ENCODE peak calls at places on chromosomes 12 and 14, in four cellular contexts. Y, P, C and X are unnamed samples. For H3K36me3 and H3K4me1, the result is how much of the 10 kb centered on the place peaks cover.

GRCh38 chr12:19239616-19240234 is 110.2 kb downstream of the PLEKHA5 start:
- DNase-seq in Y (no peak), P (no peak), C (no peak), X (no peak)

GRCh38 chr12:91931110-91931509 is 214.5 kb downstream of the BTG1 start:
- DNase-seq in Y (no peak), P (peak), C (no peak), X (no peak)

GRCh38 chr14:68669101-68669500 is 123.8 kb downstream of the ZFP36L1 start:
- DNase-seq in Y (no peak), P (no peak), C (no peak), X (peak)

GRCh38 chr14:91113829-91114078 is at the start of gene DGLUCY:
- DNase-seq in Y (no peak), P (peak), C (peak), X (no peak)

GRCh38 chr14:24074625-24075484 is 3.5 kb downstream of the CPNE6 start:
- DNase-seq in Y (no peak), P (no peak), C (no peak), X (no peak)

GRCh38 chr12:78096909-78097597 is 266.4 kb downstream of the NAV3 start:
- DNase-seq in Y (no peak), P (no peak), C (no peak), X (no peak)

GRCh38 chr14:68856572-68856971 is 63.7 kb upstream of the ZFP36L1 start:
- DNase-seq in Y (no peak), P (no peak), C (no peak), X (no peak)

GRCh38 chr14:44812672-44813071 is 149.1 kb downstream of the KLHL28 start:
- DNase-seq in Y (no peak), P (no peak), C (no peak), X (no peak)

GRCh38 chr12:107277850-107278249 is 184.5 kb upstream of the CRY1 start:
- DNase-seq in Y (no peak), P (no peak), C (no peak), X (no peak)

GRCh38 chr14:99186956-99187690 is 84.9 kb downstream of the BCL11B start:
- DNase-seq in Y (no peak), P (no peak), C (no peak), X (no peak)

GRCh38 chr14:93946104-93946503 is 19.0 kb downstream of the FAM181A start:
- DNase-seq in Y (no peak), P (no peak), C (no peak), X (no peak)

GRCh38 chr14:80958258-80958657 is 2.8 kb downstream of the TSHR start:
- DNase-seq in Y (no peak), P (no peak), C (no peak), X (no peak)

GRCh38 chr14:32370720-32371119 is 41.6 kb downstream of the AKAP6 start:
- DNase-seq in Y (no peak), P (no peak), C (no peak), X (no peak)

GRCh38 chr12:58811346-58811745 is 109.0 kb downstream of the LRIG3 start:
- DNase-seq in Y (no peak), P (no peak), C (no peak), X (no peak)

GRCh38 chr14:97318380-97318779 is 521.2 kb downstream of the VRK1 start:
- DNase-seq in Y (no peak), P (no peak), C (no peak), X (no peak)

GRCh38 chr14:59346796-59347510 is 118.2 kb downstream of the GPR135 start:
- DNase-seq in Y (no peak), P (no peak), C (no peak), X (no peak)

GRCh38 chr12:12423367-12423766 is 66.5 kb downstream of the BORCS5 start:
- DNase-seq in Y (no peak), P (no peak), C (no peak), X (no peak)

GRCh38 chr14:64510127-64510808 is 5.7 kb downstream of the ZBTB1 start:
- DNase-seq in Y (no peak), P (no peak), C (no peak), X (no peak)

GRCh38 chr14:103712633-103713247 is 2.5 kb downstream of the XRCC3 start:
- DNase-seq in Y (no peak), P (no peak), C (no peak), X (no peak)

GRCh38 chr14:106670006-106670405 is 1143.6 kb downstream of the TMEM121 start:
- DNase-seq in Y (no peak), P (no peak), C (no peak), X (no peak)

DNA sequence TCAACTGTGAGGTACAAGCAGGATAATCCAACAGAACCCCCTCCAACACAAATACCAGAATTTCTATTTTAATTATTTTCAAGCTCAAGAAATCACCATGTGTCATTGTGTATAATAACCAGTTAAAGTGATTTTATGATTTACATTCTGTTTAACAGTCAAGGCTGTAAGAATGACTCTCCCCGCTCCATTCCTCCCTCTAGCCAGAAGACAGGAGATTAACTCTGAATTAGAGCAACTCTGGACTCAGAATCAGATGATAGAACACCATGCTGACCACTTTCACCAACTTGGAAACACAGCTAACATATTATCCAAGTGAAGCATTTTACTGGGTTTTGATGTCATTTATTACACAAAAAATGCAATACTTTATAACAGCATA is 71.9 kb downstream of the ATP2B1 start:
- DNase-seq in Y (no peak), P (no peak), C (no peak), X (no peak)
- H3K36me3 ChIP-seq in Y (under half), P (under half), C (half or more), X (under half)

GRCh38 chr12:123231931-123232330 is 1.0 kb downstream of the MPHOSPH9 start:
- DNase-seq in Y (no peak), P (no peak), C (no peak), X (no peak)
- H3K4me1 ChIP-seq in Y (half or more), P (under half), C (under half), X (under half)

GRCh38 chr12:124217508-124217981 is 77.3 kb upstream of the RFLNA start:
- DNase-seq in Y (no peak), P (no peak), C (no peak), X (no peak)

GRCh38 chr12:124213606-124214347 is 81.1 kb upstream of the RFLNA start:
- DNase-seq in Y (no peak), P (no peak), C (no peak), X (no peak)

GRCh38 chr12:124210991-124211577 is 83.8 kb upstream of the RFLNA start:
- DNase-seq in Y (no peak), P (no peak), C (no peak), X (no peak)

GRCh38 chr12:124211753-124212152 is 83.1 kb upstream of the RFLNA start:
- DNase-seq in Y (no peak), P (no peak), C (no peak), X (no peak)

GRCh38 chr12:124214574-124214973 is 80.3 kb upstream of the RFLNA start:
- DNase-seq in Y (no peak), P (no peak), C (no peak), X (no peak)
- H3K4me3 ChIP-seq in Y (no peak), P (no peak), C (no peak), X (no peak)

DNA sequence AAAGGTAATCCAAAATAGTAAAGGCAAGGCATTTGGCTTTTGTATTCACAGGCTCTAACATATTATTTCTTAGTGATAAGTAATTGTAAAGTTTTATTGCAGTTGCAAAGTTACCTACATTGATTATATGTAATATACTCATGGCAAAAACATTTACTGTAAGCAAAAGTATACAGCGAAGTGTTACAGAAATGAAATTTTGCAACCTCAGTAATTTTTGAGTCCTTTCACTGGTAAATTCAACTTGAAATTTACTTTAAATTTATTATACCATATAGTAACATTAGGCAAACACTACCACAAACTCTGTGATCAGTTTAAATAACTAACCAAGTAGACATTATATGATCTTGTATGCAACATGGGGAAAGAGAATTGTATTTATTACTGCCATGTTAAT is 89.0 kb downstream of the CDK17 start:
- DNase-seq in Y (no peak), P (no peak), C (no peak), X (no peak)
- H3K36me3 ChIP-seq in Y (under half), P (under half), C (under half), X (under half)

GRCh38 chr14:22047105-22047504 is 373.5 kb upstream of the OR4E1 start:
- DNase-seq in Y (peak), P (no peak), C (no peak), X (peak)
- H3K4me1 ChIP-seq in Y (under half), P (under half), C (under half), X (under half)

GRCh38 chr14:95941897-95942296 is 65.3 kb downstream of the TUNAR start:
- DNase-seq in Y (no peak), P (no peak), C (no peak), X (no peak)
- H3K4me3 ChIP-seq in Y (no peak), P (no peak), C (no peak), X (no peak)

DNA sequence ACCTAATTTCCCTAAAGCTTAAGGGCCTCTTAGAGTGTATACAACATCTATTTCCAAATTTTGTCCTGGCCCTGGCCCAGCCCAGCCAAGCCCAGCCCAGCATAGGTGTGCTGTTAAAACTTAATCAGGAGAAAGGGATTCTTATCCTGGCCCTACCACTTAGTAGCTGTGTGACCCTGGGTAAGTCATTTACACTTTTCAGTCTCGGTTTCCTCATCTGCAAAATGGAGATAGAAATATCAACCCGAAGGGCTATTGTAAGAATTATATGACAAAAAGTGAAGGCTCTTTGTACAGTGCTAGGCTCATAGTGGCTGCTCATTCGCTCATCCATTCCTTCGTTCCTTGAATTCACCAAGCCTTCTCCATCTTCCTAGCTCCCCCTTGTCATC is 442 bp downstream of the ERG28 start:
- DNase-seq in Y (peak), P (peak), C (no peak), X (no peak)
- H3K36me3 ChIP-seq in Y (under half), P (under half), C (under half), X (under half)

GRCh38 chr12:62761658-62762057 is 173.3 kb downstream of the PPM1H start:
- DNase-seq in Y (no peak), P (no peak), C (peak), X (no peak)

GRCh38 chr12:62757048-62757447 is 177.9 kb downstream of the PPM1H start:
- DNase-seq in Y (no peak), P (no peak), C (no peak), X (no peak)

GRCh38 chr12:62754706-62755105 is 180.2 kb downstream of the PPM1H start:
- DNase-seq in Y (no peak), P (no peak), C (no peak), X (no peak)

GRCh38 chr12:62760779-62761178 is 174.2 kb downstream of the PPM1H start:
- DNase-seq in Y (no peak), P (no peak), C (no peak), X (peak)

GRCh38 chr12:62758216-62758615 is 176.7 kb downstream of the PPM1H start:
- DNase-seq in Y (no peak), P (no peak), C (no peak), X (no peak)
- H3K4me1 ChIP-seq in Y (under half), P (under half), C (under half), X (under half)

GRCh38 chr12:110301065-110301806 is 20.2 kb downstream of the ATP2A2 start:
- DNase-seq in Y (no peak), P (no peak), C (no peak), X (no peak)

GRCh38 chr12:110307372-110307771 is 26.3 kb downstream of the ATP2A2 start:
- DNase-seq in Y (no peak), P (no peak), C (no peak), X (no peak)

GRCh38 chr12:110304061-110304551 is 23.1 kb downstream of the ATP2A2 start:
- DNase-seq in Y (no peak), P (no peak), C (no peak), X (no peak)
- H3K4me3 ChIP-seq in Y (no peak), P (no peak), C (no peak), X (no peak)

GRCh38 chr12:115973066-115973465 is 304.4 kb downstream of the MED13L start:
- DNase-seq in Y (no peak), P (no peak), C (no peak), X (no peak)
- H3K36me3 ChIP-seq in Y (half or more), P (under half), C (half or more), X (under half)